ENCODE peak calls at places on chromosomes 6 and 20, in five cellular contexts. G is endodermal cell; L is CD8-positive, alpha-beta memory T cell; I is body of pancreas; Q is iPS-NIHi11. K is an unnamed sample.

GRCh38 chr6:53311586-53311935 is 37.2 kb downstream of the ELOVL5 start:
- DNase-seq in G (no peak), L (no peak), I (no peak), Q (no peak), K (no peak)

GRCh38 chr20:37693203-37693602 is 627 bp upstream of the CTNNBL1 start:
- DNase-seq in G (peak; percentile 10), L (no peak), I (no peak), Q (no peak), K (no peak)

GRCh38 chr6:127447780-127448179 is 11.4 kb downstream of the KIAA0408 start:
- DNase-seq in G (no peak), L (no peak), I (no peak), Q (no peak), K (no peak)

GRCh38 chr20:49785851-49786174 is 26.8 kb upstream of the SLC9A8 start:
- DNase-seq in G (no peak), L (no peak), I (no peak), Q (no peak), K (no peak)

GRCh38 chr6:34852406-34853085 is 35.3 kb downstream of the TAF11 start:
- DNase-seq in G (no peak), L (no peak), I (no peak), Q (no peak), K (no peak)

GRCh38 chr20:46647469-46647868 is 3.8 kb downstream of the SLC13A3 start:
- DNase-seq in G (no peak), L (no peak), I (no peak), Q (no peak), K (no peak)

GRCh38 chr6:124200661-124201060 is 397.0 kb downstream of the NKAIN2 start:
- DNase-seq in G (no peak), L (no peak), I (no peak), Q (no peak), K (no peak)

GRCh38 chr20:3744806-3745685 is 12.6 kb downstream of the HSPA12B start:
- DNase-seq in G (peak; percentile 100), L (peak; percentile 68), I (peak; percentile 80), Q (peak; percentile 96), K (peak; percentile 98)

GRCh38 chr6:42047220-42047590 is 3.1 kb upstream of the TAF8 start:
- DNase-seq in G (no peak), L (no peak), I (no peak), Q (no peak), K (no peak)

GRCh38 chr20:34546751-34547181 is 11.8 kb upstream of the MAP1LC3A start:
- DNase-seq in G (no peak), L (no peak), I (no peak), Q (no peak), K (no peak)

GRCh38 chr6:41093729-41094128 is 21.0 kb downstream of the NFYA start:
- DNase-seq in G (no peak), L (no peak), I (no peak), Q (no peak), K (no peak)

GRCh38 chr20:36098364-36098763 is 56.2 kb upstream of the EPB41L1 start:
- DNase-seq in G (no peak), L (no peak), I (no peak), Q (no peak), K (no peak)

GRCh38 chr20:51639206-51639832 is 96.8 kb upstream of the NFATC2 start:
- DNase-seq in G (peak; percentile 95), L (peak; percentile 42), I (peak; percentile 66), Q (peak; percentile 76), K (peak; percentile 81)

GRCh38 chr6:76578746-76579145 is 506.3 kb upstream of the IMPG1 start:
- DNase-seq in G (no peak), L (no peak), I (no peak), Q (no peak), K (no peak)

GRCh38 chr6:161418458-161418945 is 144.6 kb upstream of the AGPAT4 start:
- DNase-seq in G (peak; percentile 66), L (no peak), I (peak; percentile 64), Q (peak; percentile 57), K (no peak)

GRCh38 chr6:118739976-118740771 is 88.8 kb upstream of the CEP85L start:
- DNase-seq in G (no peak), L (no peak), I (no peak), Q (no peak), K (no peak)

GRCh38 chr20:9031951-9032350 is 36.9 kb upstream of the PLCB4 start:
- DNase-seq in G (no peak), L (no peak), I (no peak), Q (no peak), K (no peak)

GRCh38 chr20:24742436-24742835 is 206.6 kb upstream of the CST7 start:
- DNase-seq in G (peak; percentile 34), L (no peak), I (no peak), Q (no peak), K (no peak)

GRCh38 chr6:72649032-72649984 is 27.4 kb downstream of the KCNQ5 start:
- DNase-seq in G (no peak), L (no peak), I (no peak), Q (no peak), K (no peak)

GRCh38 chr6:72182337-72183246 is 296.2 kb downstream of the RIMS1 start:
- DNase-seq in G (peak; percentile 89), L (no peak), I (peak; percentile 87), Q (peak; percentile 80), K (peak; percentile 79)

GRCh38 chr6:94494500-94494899 is 1075.1 kb upstream of the EPHA7 start:
- DNase-seq in G (no peak), L (no peak), I (no peak), Q (no peak), K (no peak)

GRCh38 chr6:26623339-26623859 is 26.6 kb downstream of the ABT1 start:
- DNase-seq in G (no peak), L (no peak), I (no peak), Q (no peak), K (no peak)

GRCh38 chr6:169167581-169168301 is 85.9 kb downstream of the THBS2 start:
- DNase-seq in G (no peak), L (no peak), I (no peak), Q (no peak), K (no peak)

GRCh38 chr6:113432729-113433505 is 424.2 kb upstream of the MARCKS start:
- DNase-seq in G (no peak), L (no peak), I (no peak), Q (no peak), K (no peak)

GRCh38 chr6:168195712-168196111 is 116.7 kb upstream of the FRMD1 start:
- DNase-seq in G (no peak), L (no peak), I (no peak), Q (no peak), K (peak; percentile 12)

GRCh38 chr6:89989742-89990141 is 95.5 kb downstream of the GJA10 start:
- DNase-seq in G (no peak), L (no peak), I (no peak), Q (no peak), K (no peak)

GRCh38 chr6:89921691-89922090 is 27.4 kb downstream of the GJA10 start:
- DNase-seq in G (no peak), L (no peak), I (no peak), Q (no peak), K (no peak)

GRCh38 chr20:20664795-20665194 is 47.6 kb downstream of the RALGAPA2 start:
- DNase-seq in G (no peak), L (no peak), I (no peak), Q (peak; percentile 22), K (no peak)

GRCh38 chr20:23161968-23162696 is 76.0 kb upstream of the CD93 start:
- DNase-seq in G (no peak), L (no peak), I (peak; percentile 53), Q (no peak), K (peak; percentile 22)

GRCh38 chr6:16762265-16762546 is 946 bp upstream of the ATXN1 start:
- DNase-seq in G (no peak), L (no peak), I (no peak), Q (no peak), K (no peak)

GRCh38 chr20:5172903-5173463 is 46.2 kb downstream of the CDS2 start:
- DNase-seq in G (no peak), L (no peak), I (no peak), Q (no peak), K (no peak)

GRCh38 chr6:139153876-139154275 is 19.0 kb downstream of the HECA start:
- DNase-seq in G (no peak), L (no peak), I (no peak), Q (no peak), K (no peak)

K was measured in H9.